ENCODE peak calls at places on chromosomes 13 and 19, in ten cellular contexts. Z is vagina, L is fibroblast of pulmonary artery, D is keratinocyte, H is stomach, J is GM12865, X is IMR-90, M is AG10803, A is astrocyte, Q is astrocyte of the cerebellum. V is an unnamed sample.

GRCh38 chr19:13888281-13888680 is 11.3 kb downstream of the NANOS3 start:
- DNase-seq in J (no peak), D (no peak), Z (no peak), H (no peak), L (no peak), M (no peak), A (no peak), X (no peak), Q (no peak), V (no peak)

GRCh38 chr13:42477588-42478190 is 96.3 kb upstream of the TNFSF11 start:
- DNase-seq in H (no peak), J (no peak), X (no peak), A (no peak), M (no peak), Q (peak; percentile 24), L (no peak), Z (no peak), D (no peak), V (no peak)

GRCh38 chr13:105960326-105960725 is 575.1 kb downstream of the EFNB2 start:
- DNase-seq in Z (peak; percentile 20), L (no peak), H (no peak), M (no peak), Q (no peak), A (no peak), D (no peak), J (no peak), X (no peak), V (no peak)

GRCh38 chr13:31970237-31970930 is 61.2 kb upstream of the FRY start:
- DNase-seq in M (peak; percentile 92), D (peak; percentile 92), X (peak; percentile 93), Q (peak; percentile 12), J (no peak), H (no peak), A (peak; percentile 74), Z (no peak), L (peak; percentile 73), V (no peak)

GRCh38 chr13:49667773-49668172 is 23.5 kb downstream of the EBPL start:
- DNase-seq in H (no peak), X (peak; percentile 44), Z (no peak), L (no peak), M (peak; percentile 23), A (no peak), D (no peak), Q (no peak), J (no peak), V (no peak)

GRCh38 chr13:20702945-20703784 is at the start of gene IL17D:
- DNase-seq in D (no peak), H (no peak), A (no peak), J (peak; percentile 55), L (no peak), X (no peak), M (no peak), Z (no peak), Q (no peak), V (peak; percentile 69)

GRCh38 chr19:15265849-15266248 is 33.6 kb upstream of the EPHX3 start:
- DNase-seq in D (no peak), H (peak; percentile 93), J (no peak), M (peak; percentile 95), Z (no peak), A (peak; percentile 92), L (peak; percentile 98), X (peak; percentile 98), Q (peak; percentile 95), V (no peak)

GRCh38 chr19:47036233-47036651 is 12.2 kb downstream of the TMEM160 start:
- DNase-seq in M (peak; percentile 16), J (no peak), X (no peak), H (peak; percentile 54), Z (no peak), D (no peak), Q (no peak), A (no peak), L (no peak), V (no peak)

GRCh38 chr19:7067716-7068115 is 1.8 kb upstream of the ZNF557 start:
- DNase-seq in D (no peak), J (no peak), M (peak; percentile 59), X (peak; percentile 49), Z (no peak), A (peak; percentile 35), Q (no peak), H (no peak), L (no peak), V (no peak)

GRCh38 chr13:33204130-33204927 is 81.2 kb downstream of the STARD13 start:
- DNase-seq in A (peak; percentile 87), X (peak; percentile 90), M (peak; percentile 98), L (peak; percentile 94), J (peak; percentile 67), H (peak; percentile 31), D (no peak), Q (peak; percentile 87), Z (no peak), V (peak; percentile 41)

GRCh38 chr13:65260938-65261880 is 1968.9 kb downstream of the PCDH9 start:
- DNase-seq in J (no peak), X (no peak), Z (no peak), L (peak; percentile 7), M (no peak), D (no peak), H (no peak), Q (no peak), A (no peak), V (no peak)

GRCh38 chr13:66224644-66225043 is 1005.5 kb downstream of the PCDH9 start:
- DNase-seq in Z (no peak), J (no peak), H (no peak), Q (no peak), X (no peak), D (no peak), M (no peak), L (no peak), A (no peak), V (no peak)

GRCh38 chr19:43532571-43532961 is 422 bp upstream of the ZNF575 start:
- DNase-seq in L (no peak), M (no peak), H (peak; percentile 73), A (no peak), J (peak; percentile 87), D (no peak), Z (no peak), Q (no peak), X (no peak), V (no peak)

GRCh38 chr19:19343762-19344161 is 23.1 kb downstream of the MAU2 start:
- DNase-seq in M (no peak), L (no peak), J (no peak), Q (no peak), X (no peak), D (no peak), H (no peak), Z (no peak), A (no peak), V (no peak)

GRCh38 chr19:19342086-19343015 is 21.7 kb downstream of the MAU2 start:
- DNase-seq in Z (no peak), L (peak; percentile 69), X (peak; percentile 46), Q (peak; percentile 16), J (peak; percentile 74), D (no peak), A (no peak), M (peak; percentile 48), H (peak; percentile 76), V (no peak)

GRCh38 chr19:19345232-19345631 is 24.6 kb downstream of the MAU2 start:
- DNase-seq in D (no peak), A (no peak), L (no peak), Q (no peak), H (no peak), X (no peak), Z (no peak), J (no peak), M (no peak), V (no peak)

GRCh38 chr19:19341026-19341425 is 20.4 kb downstream of the MAU2 start:
- DNase-seq in M (no peak), L (no peak), Z (no peak), Q (no peak), H (no peak), D (no peak), J (no peak), A (no peak), X (no peak), V (no peak)

GRCh38 chr19:19343016-19343362 is 22.4 kb downstream of the MAU2 start:
- DNase-seq in Q (no peak), L (no peak), A (no peak), J (no peak), Z (no peak), X (no peak), H (no peak), D (no peak), M (no peak), V (no peak)
- TF ChIP-seq CTCF in Q (no peak), L (no peak), A (no peak), J (no peak), Z (no peak), X (no peak), H (no peak), D (no peak), M (no peak), V (no peak)

GRCh38 chr19:44930088-44930487 is 11.9 kb upstream of the APOC4 start:
- DNase-seq in X (no peak), A (no peak), Q (no peak), J (no peak), D (no peak), L (no peak), M (no peak), H (no peak), Z (no peak), V (no peak)
- H3K4me3 ChIP-seq in X (no peak overlapping the region), A (no peak overlapping the region), Q (no peak overlapping the region), J (no peak overlapping the region), D (no peak overlapping the region), L (no peak overlapping the region), M (no peak overlapping the region), H (no peak overlapping the region), Z (no peak overlapping the region), V (no peak overlapping the region)

GRCh38 chr13:62014299-62014698 is 598.6 kb upstream of the PCDH20 start:
- DNase-seq in L (peak; percentile 23), H (no peak), X (peak; percentile 1), Q (peak; percentile 13), Z (no peak), J (no peak), M (no peak), A (no peak), D (no peak), V (no peak)
- TF ChIP-seq CTCF in L (no peak), H (no peak), X (no peak), Q (no peak), Z (no peak), J (no peak), M (no peak), A (peak; percentile 21), D (no peak), V (no peak)

GRCh38 chr13:99496322-99497142 is 4.7 kb upstream of the TM9SF2 start:
- DNase-seq in H (peak; percentile 81), D (no peak), J (peak; percentile 94), Z (peak; percentile 90), X (peak; percentile 15), Q (no peak), M (peak; percentile 91), A (peak; percentile 6), L (peak; percentile 17), V (peak; percentile 48)

GRCh38 chr13:99500839-99501134 is 485 bp upstream of the TM9SF2 start:
- DNase-seq in J (no peak), M (no peak), A (no peak), X (no peak), Z (no peak), L (no peak), Q (no peak), H (no peak), D (no peak), V (no peak)

GRCh38 chr13:99501135-99501951 is at the start of gene TM9SF2:
- DNase-seq in X (peak; percentile 97), M (peak; percentile 97), Z (peak; percentile 96), L (peak; percentile 98), Q (peak; percentile 95), D (peak; percentile 79), J (peak; percentile 99), A (peak; percentile 95), H (peak; percentile 98), V (peak; percentile 97)

GRCh38 chr13:99495478-99496321 is 5.6 kb upstream of the TM9SF2 start:
- DNase-seq in H (no peak), L (no peak), Q (no peak), A (no peak), J (peak; percentile 37), D (no peak), Z (no peak), X (no peak), M (no peak), V (no peak)

GRCh38 chr13:99498304-99499161 is 2.7 kb upstream of the TM9SF2 start:
- DNase-seq in M (peak; percentile 97), J (peak; percentile 99), X (peak; percentile 95), L (peak; percentile 98), A (peak; percentile 94), Q (peak; percentile 94), H (peak; percentile 98), D (peak; percentile 91), Z (peak; percentile 99), V (peak; percentile 100)
- H3K4me3 ChIP-seq in M (peak overlapping the region; percentile 71), J (peak overlapping the region; percentile 71), X (peak overlapping the region; percentile 41), L (peak overlapping the region; percentile 66), A (peak overlapping the region; percentile 58), Q (peak overlapping the region; percentile 46), H (peak overlapping the region; percentile 55), D (peak overlapping the region; percentile 37), Z (peak overlapping the region; percentile 55), V (peak overlapping the region; percentile 67)

V was measured in GM06990.